ENCODE peak calls at places on chromosomes 13 and 19, in five cellular contexts. N is GM12865, W is heart right ventricle, L is heart left ventricle, B is activated B cell treated with CpG ODN at 0.5 μM for 24 hours. P is an unnamed sample.

GRCh38 chr19:23771761-23772667 is 13.3 kb upstream of the ZNF681 start:
- DNase-seq in L (no peak), N (no peak), W (no peak), B (no peak), P (no peak)

GRCh38 chr19:33302175-33302973 is at the start of gene CEBPA:
- DNase-seq in B (peak), W (peak), L (peak), N (peak), P (peak)

GRCh38 chr13:55570371-55570770 is 1570.3 kb upstream of the PRR20A start:
- DNase-seq in L (no peak), W (no peak), N (no peak), B (no peak), P (no peak)

GRCh38 chr13:21137696-21138095 is 38.7 kb downstream of the SKA3 start:
- DNase-seq in N (no peak), B (no peak), L (no peak), W (no peak), P (no peak)

GRCh38 chr19:18479964-18480723 is 41.7 kb downstream of the ELL start:
- DNase-seq in W (no peak), B (no peak), N (no peak), L (peak), P (peak)

GRCh38 chr13:41973247-41973741 is 12.4 kb upstream of the VWA8 start:
- DNase-seq in L (peak), N (no peak), W (no peak), B (no peak), P (peak)

GRCh38 chr19:3433805-3434540 is 46.4 kb downstream of the SMIM24 start:
- DNase-seq in N (no peak), W (no peak), L (no peak), B (no peak), P (no peak)

GRCh38 chr13:46982856-46983582 is 86.2 kb upstream of the HTR2A start:
- DNase-seq in W (no peak), N (peak), B (peak), L (no peak), P (no peak)

GRCh38 chr13:91346848-91347211 is 657 bp upstream of the MIR17HG start:
- DNase-seq in L (no peak), W (no peak), N (peak), B (no peak), P (peak)

GRCh38 chr19:10961763-10962536 is 1.1 kb downstream of the SMARCA4 start:
- DNase-seq in W (no peak), B (no peak), N (peak), L (no peak), P (no peak)

GRCh38 chr13:43229506-43229905 is 206.1 kb downstream of the DNAJC15 start:
- DNase-seq in W (no peak), L (no peak), B (no peak), N (no peak), P (no peak)

GRCh38 chr19:18906605-18907519 is 10.9 kb upstream of the CERS1 start:
- DNase-seq in B (no peak), N (no peak), L (no peak), W (no peak), P (no peak)

GRCh38 chr13:30019648-30020626 is 169.5 kb upstream of the UBL3 start:
- DNase-seq in L (no peak), N (no peak), B (no peak), W (no peak), P (no peak)

GRCh38 chr13:46726347-46726746 is 70.6 kb downstream of the ESD start:
- DNase-seq in B (no peak), W (no peak), L (no peak), N (no peak), P (no peak)

GRCh38 chr13:98415326-98416070 is 161.4 kb downstream of the STK24 start:
- DNase-seq in N (no peak), B (no peak), W (no peak), L (no peak), P (no peak)

GRCh38 chr19:53463263-53463662 is 4.3 kb upstream of the ZNF813 start:
- DNase-seq in N (no peak), W (peak), L (peak), B (no peak), P (peak)

GRCh38 chr19:55611300-55611982 is 6.0 kb downstream of the ZNF865 start:
- DNase-seq in N (no peak), L (peak), B (no peak), W (no peak), P (no peak)

GRCh38 chr19:44602071-44602470 is 11.3 kb upstream of the IGSF23 start:
- DNase-seq in N (no peak), B (no peak), W (no peak), L (no peak), P (no peak)

GRCh38 chr13:75219479-75220237 is 262.3 kb downstream of the TBC1D4 start:
- DNase-seq in N (peak), B (peak), L (peak), W (peak), P (peak)

DNA sequence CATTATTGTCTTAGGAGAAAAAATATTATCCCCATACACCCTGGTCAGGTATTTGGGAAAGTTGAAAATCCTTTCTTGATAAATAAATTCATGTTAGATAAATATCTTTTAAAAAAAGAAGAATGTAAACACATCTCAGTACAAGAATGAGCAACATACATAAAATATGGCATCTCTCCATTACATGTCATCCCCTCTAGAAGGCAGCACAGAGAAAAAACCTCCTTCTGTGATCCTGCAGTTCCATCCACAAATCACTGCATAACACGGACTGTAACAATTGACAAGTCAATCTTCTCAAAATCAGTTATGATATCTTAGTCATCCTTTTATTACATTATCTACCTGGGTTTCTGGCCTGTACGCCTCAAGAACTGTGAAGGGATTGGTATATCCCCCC is 683.9 kb upstream of the KLHL1 start:
- DNase-seq in L (no peak), N (no peak), W (no peak), B (no peak), P (no peak)
- TF ChIP-seq CTCF in L (no peak), N (no peak), W (no peak), B (no peak), P (no peak)

DNA sequence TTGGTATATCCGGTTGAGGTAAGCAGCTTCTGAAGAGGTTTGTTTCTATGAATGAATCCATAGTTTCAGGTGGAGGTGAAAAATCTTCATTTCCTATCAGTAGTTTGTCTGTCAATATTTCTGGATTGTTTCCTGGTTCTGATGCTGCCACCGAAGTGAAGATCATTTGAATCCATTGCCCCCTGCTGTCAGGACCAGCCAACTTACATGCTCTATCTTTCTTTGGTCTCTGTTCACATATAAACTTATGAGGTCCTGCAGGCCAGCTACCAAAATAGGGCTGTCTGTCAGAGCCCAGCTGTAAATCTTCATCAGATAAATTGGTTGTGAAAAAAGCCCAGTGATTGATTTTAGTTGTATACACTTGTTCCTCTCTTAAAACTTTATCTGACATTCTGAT is 15.2 kb upstream of the N4BP2L1 start:
- DNase-seq in W (no peak), N (peak), B (no peak), L (no peak), P (no peak)
- TF ChIP-seq CTCF in W (peak), N (peak), B (peak), L (peak), P (no peak)

GRCh38 chr13:112926003-112926402 is 43.0 kb upstream of the MCF2L start:
- DNase-seq in W (no peak), N (no peak), B (no peak), L (no peak), P (no peak)
- TF ChIP-seq CTCF in W (no peak), N (no peak), B (no peak), L (no peak), P (no peak)

GRCh38 chr19:40603719-40604646 is 2.8 kb downstream of the LTBP4 start:
- DNase-seq in N (peak), B (peak), L (peak), W (peak), P (peak)

GRCh38 chr19:40604647-40605200 is 3.6 kb downstream of the LTBP4 start:
- DNase-seq in N (peak), W (peak), L (peak), B (no peak), P (no peak)

GRCh38 chr19:40605201-40605971 is 4.2 kb downstream of the LTBP4 start:
- DNase-seq in B (peak), N (peak), W (peak), L (peak), P (peak)

GRCh38 chr19:40601061-40601973 is at the start of gene LTBP4:
- DNase-seq in N (no peak), B (peak), L (peak), W (peak), P (peak)

DNA sequence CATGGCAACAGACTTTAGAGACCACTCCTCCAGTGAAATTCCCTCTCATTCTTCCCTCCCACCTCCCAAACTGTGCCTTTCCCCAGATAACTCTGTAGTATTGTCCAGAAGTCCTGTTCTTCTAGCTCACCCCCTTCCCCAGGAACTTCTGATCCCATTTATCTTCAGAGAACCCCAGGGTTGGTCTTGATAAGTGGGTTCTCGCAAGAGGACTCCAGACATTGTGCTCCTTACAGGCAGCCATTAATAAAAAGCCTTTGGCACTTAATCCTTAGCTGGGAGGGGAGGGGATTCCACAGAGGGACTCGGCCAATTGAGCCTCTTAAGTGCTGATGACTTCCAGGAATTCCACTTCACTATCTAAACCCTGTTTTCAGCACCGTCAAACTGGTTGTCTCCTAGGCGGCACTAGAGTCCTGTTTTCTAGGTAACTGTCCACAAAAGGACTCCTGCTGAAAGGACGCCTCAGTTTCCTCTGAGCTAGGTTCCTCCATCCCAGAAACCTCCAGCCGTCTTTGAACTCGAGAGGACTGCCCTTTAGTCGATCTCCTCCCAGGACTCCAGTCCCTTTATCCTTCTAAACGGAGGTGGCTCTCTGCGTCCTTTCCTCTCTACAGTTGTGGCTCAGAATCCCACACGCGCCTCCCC is 2.0 kb downstream of the LTBP4 start:
- DNase-seq in B (no peak), L (peak), W (no peak), N (no peak), P (peak)
- TF ChIP-seq CTCF in B (no peak), L (no peak), W (no peak), N (no peak), P (no peak)

GRCh38 chr13:109749365-109749764 is 37.0 kb downstream of the IRS2 start:
- DNase-seq in W (no peak), B (no peak), N (no peak), L (no peak), P (no peak)

GRCh38 chr13:109745702-109746101 is 40.7 kb downstream of the IRS2 start:
- DNase-seq in N (no peak), W (no peak), B (no peak), L (no peak), P (no peak)

GRCh38 chr13:109746364-109746763 is 40.0 kb downstream of the IRS2 start:
- DNase-seq in W (no peak), B (no peak), L (no peak), N (no peak), P (no peak)

GRCh38 chr13:109748677-109749076 is 37.7 kb downstream of the IRS2 start:
- DNase-seq in L (no peak), N (no peak), B (no peak), W (no peak), P (no peak)

DNA sequence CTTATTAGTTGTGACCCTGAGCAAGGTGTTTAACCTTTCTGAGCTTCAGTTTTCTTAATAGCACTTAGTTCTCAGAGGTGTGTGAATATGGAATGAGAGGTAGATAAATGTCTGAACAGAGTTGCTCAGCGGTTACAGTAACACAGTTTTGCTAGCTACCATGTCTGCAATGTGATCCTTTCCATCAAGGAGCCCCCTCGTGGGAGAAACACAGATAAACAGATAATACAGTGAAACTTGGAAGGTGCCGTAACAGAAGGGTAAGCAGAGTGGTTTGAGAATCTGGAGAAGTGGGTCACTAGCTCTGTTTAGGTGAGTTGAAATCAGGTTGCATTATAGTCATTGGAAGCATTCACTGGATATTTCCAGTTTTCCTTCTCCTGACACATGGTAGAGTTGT is 38.9 kb downstream of the IRS2 start:
- DNase-seq in L (no peak), W (no peak), N (no peak), B (no peak), P (no peak)
- TF ChIP-seq CTCF in L (no peak), W (no peak), N (no peak), B (no peak), P (no peak)

GRCh38 chr13:58960909-58961308 is 1202.8 kb downstream of the DIAPH3 start:
- DNase-seq in N (peak), L (no peak), W (no peak), B (no peak), P (no peak)
- TF ChIP-seq CTCF in N (no peak), L (peak), W (peak), B (no peak), P (no peak)

GRCh38 chr13:108919036-108919907 is 289.9 kb downstream of the MYO16 start:
- DNase-seq in B (no peak), W (no peak), L (no peak), N (no peak), P (no peak)

GRCh38 chr13:108911807-108912206 is 282.4 kb downstream of the MYO16 start:
- DNase-seq in B (no peak), L (no peak), N (no peak), W (no peak), P (no peak)

GRCh38 chr13:108915634-108916497 is 286.5 kb downstream of the MYO16 start:
- DNase-seq in N (peak), W (peak), L (peak), B (peak), P (peak)

GRCh38 chr13:108917581-108917980 is 288.2 kb downstream of the MYO16 start:
- DNase-seq in N (no peak), W (no peak), B (no peak), L (no peak), P (no peak)

GRCh38 chr13:108915095-108915633 is 285.8 kb downstream of the MYO16 start:
- DNase-seq in L (no peak), W (no peak), N (peak), B (no peak), P (no peak)
- TF ChIP-seq CTCF in L (peak), W (peak), N (peak), B (no peak), P (peak)

GRCh38 chr19:38130399-38130798 is 93.6 kb downstream of the DPF1 start:
- DNase-seq in L (no peak), B (no peak), N (no peak), W (no peak), P (no peak)
- TF ChIP-seq CTCF in L (no peak), B (no peak), N (no peak), W (no peak), P (no peak)

GRCh38 chr13:33678084-33678483 is 139.9 kb upstream of the RFC3 start:
- DNase-seq in L (no peak), W (no peak), N (no peak), B (no peak), P (no peak)
- TF ChIP-seq CTCF in L (no peak), W (no peak), N (no peak), B (no peak), P (no peak)

GRCh38 chr19:14096272-14096992 is 5.9 kb upstream of the SAMD1 start:
- DNase-seq in N (no peak), W (no peak), B (no peak), L (no peak), P (no peak)
- TF ChIP-seq CTCF in N (no peak), W (peak), B (no peak), L (no peak), P (no peak)